ENCODE peak calls at places on chromosomes 5 and 9, in seven cellular contexts. Y is fibroblast of lung, T is dorsolateral prefrontal cortex, Z is astrocyte of the spinal cord, P is pancreas, E is AG09309, Q is H1. M is an unnamed sample.

GRCh38 chr5:20088361-20088760 is 100.4 kb upstream of the CDH18 start:
- DNase-seq in Y (peak), T (no peak), Z (no peak), P (no peak), E (no peak), Q (no peak), M (no peak)

GRCh38 chr5:160064979-160065619 is 54.2 kb downstream of the PWWP2A start:
- DNase-seq in Y (no peak), T (no peak), Z (no peak), P (peak), E (no peak), Q (no peak), M (no peak)

GRCh38 chr9:120712539-120713031 is 1.7 kb downstream of the MEGF9 start:
- DNase-seq in Y (no peak), T (no peak), Z (no peak), P (no peak), E (no peak), Q (no peak), M (no peak)

GRCh38 chr5:92659246-92659645 is 921.8 kb downstream of the NR2F1-AS1 start:
- DNase-seq in Y (no peak), T (no peak), Z (peak), P (no peak), E (no peak), Q (no peak), M (no peak)

GRCh38 chr5:56909294-56910122 is at the start of gene SETD9:
- DNase-seq in Y (peak), T (peak), Z (peak), P (peak), E (peak), Q (peak), M (peak)

GRCh38 chr5:58380655-58381054 is 79.2 kb downstream of the PLK2 start:
- DNase-seq in Y (no peak), T (no peak), Z (no peak), P (no peak), E (no peak), Q (no peak), M (no peak)

GRCh38 chr5:115450741-115451140 is 93.8 kb downstream of the FEM1C start:
- DNase-seq in Y (peak), T (no peak), Z (peak), P (no peak), E (peak), Q (no peak), M (peak)

GRCh38 chr5:93582677-93583524 is at the start of gene NR2F1:
- DNase-seq in Y (peak), T (no peak), Z (peak), P (peak), E (peak), Q (peak), M (peak)

GRCh38 chr9:131969469-131969989 is 110.1 kb downstream of the MED27 start:
- DNase-seq in Y (no peak), T (no peak), Z (no peak), P (no peak), E (no peak), Q (no peak), M (no peak)

GRCh38 chr5:21774791-21775190 is 1078.4 kb downstream of the CDH12 start:
- DNase-seq in Y (peak), T (no peak), Z (peak), P (no peak), E (no peak), Q (no peak), M (no peak)

GRCh38 chr9:99377790-99378775 is 156.0 kb downstream of the SEC61B start:
- DNase-seq in Y (peak), T (no peak), Z (peak), P (no peak), E (no peak), Q (no peak), M (no peak)

GRCh38 chr5:118554241-118554640 is 434.1 kb downstream of the DTWD2 start:
- DNase-seq in Y (no peak), T (no peak), Z (no peak), P (no peak), E (no peak), Q (no peak), M (no peak)

GRCh38 chr5:141155540-141156374 is 5.9 kb downstream of the PCDHB6 start:
- DNase-seq in Y (no peak), T (no peak), Z (no peak), P (no peak), E (no peak), Q (peak), M (no peak)

GRCh38 chr9:70049672-70050271 is 6.1 kb downstream of the MAMDC2 start:
- DNase-seq in Y (peak), T (no peak), Z (no peak), P (peak), E (no peak), Q (peak), M (peak)

GRCh38 chr9:69946800-69947437 is 96.7 kb upstream of the MAMDC2 start:
- DNase-seq in Y (peak), T (no peak), Z (peak), P (no peak), E (peak), Q (no peak), M (peak)

GRCh38 chr9:113056191-113057106 is at the start of gene ZFP37:
- DNase-seq in Y (peak), T (peak), Z (peak), P (peak), E (peak), Q (peak), M (peak)

GRCh38 chr5:6962256-6962655 is 249.0 kb downstream of the TENT4A start:
- DNase-seq in Y (no peak), T (no peak), Z (no peak), P (no peak), E (no peak), Q (no peak), M (no peak)

GRCh38 chr9:123420560-123421210 is 64.7 kb downstream of the CRB2 start:
- DNase-seq in Y (no peak), T (peak), Z (no peak), P (no peak), E (no peak), Q (no peak), M (no peak)

GRCh38 chr9:130185494-130186005 is 13.3 kb downstream of the NCS1 start:
- DNase-seq in Y (peak), T (no peak), Z (peak), P (no peak), E (no peak), Q (no peak), M (peak)

GRCh38 chr5:24635217-24635616 is 9.6 kb downstream of the CDH10 start:
- DNase-seq in Y (no peak), T (no peak), Z (no peak), P (no peak), E (no peak), Q (no peak), M (no peak)

GRCh38 chr5:54013556-54014157 is 296.7 kb downstream of the ARL15 start:
- DNase-seq in Y (peak), T (no peak), Z (peak), P (no peak), E (peak), Q (no peak), M (peak)

GRCh38 chr5:3931976-3932375 is 336.3 kb downstream of the IRX1 start:
- DNase-seq in Y (no peak), T (no peak), Z (no peak), P (no peak), E (no peak), Q (no peak), M (no peak)

GRCh38 chr5:131250749-131251148 is 13.1 kb upstream of the CDC42SE2 start:
- DNase-seq in Y (no peak), T (no peak), Z (no peak), P (no peak), E (no peak), Q (no peak), M (no peak)

GRCh38 chr5:72141440-72142271 is 34.4 kb downstream of the MAP1B start:
- DNase-seq in Y (peak), T (no peak), Z (peak), P (no peak), E (peak), Q (no peak), M (peak)

GRCh38 chr5:158100373-158100902 is 241.5 kb upstream of the CLINT1 start:
- DNase-seq in Y (no peak), T (no peak), Z (no peak), P (no peak), E (no peak), Q (no peak), M (no peak)

GRCh38 chr9:14211564-14211963 is 102.4 kb downstream of the NFIB start:
- DNase-seq in Y (no peak), T (no peak), Z (no peak), P (no peak), E (no peak), Q (no peak), M (no peak)

GRCh38 chr9:117413346-117414219 is 1.3 kb downstream of the ASTN2 start:
- DNase-seq in Y (no peak), T (peak), Z (no peak), P (no peak), E (no peak), Q (peak), M (no peak)

GRCh38 chr5:40391642-40392041 is 288.1 kb upstream of the PTGER4 start:
- DNase-seq in Y (no peak), T (no peak), Z (no peak), P (no peak), E (no peak), Q (no peak), M (peak)

GRCh38 chr5:14489643-14490042 is 91.9 kb upstream of the OTULINL start:
- DNase-seq in Y (peak), T (no peak), Z (no peak), P (no peak), E (no peak), Q (no peak), M (no peak)

GRCh38 chr5:137400571-137400970 is 98.6 kb downstream of the SPOCK1 start:
- DNase-seq in Y (no peak), T (no peak), Z (no peak), P (no peak), E (no peak), Q (no peak), M (no peak)

GRCh38 chr9:3646226-3646625 is 120.4 kb upstream of the RFX3 start:
- DNase-seq in Y (no peak), T (no peak), Z (no peak), P (no peak), E (no peak), Q (no peak), M (peak)

GRCh38 chr9:26809795-26810194 is 82.8 kb downstream of the CAAP1 start:
- DNase-seq in Y (peak), T (no peak), Z (peak), P (no peak), E (peak), Q (no peak), M (peak)

GRCh38 chr5:73306741-73307275 is 133.8 kb downstream of the TMEM174 start:
- DNase-seq in Y (no peak), T (no peak), Z (no peak), P (no peak), E (no peak), Q (no peak), M (no peak)

GRCh38 chr5:150513375-150514309 is 5.7 kb downstream of the NDST1 start:
- DNase-seq in Y (peak), T (no peak), Z (peak), P (no peak), E (no peak), Q (no peak), M (no peak)
- TF ChIP-seq CTCF in Y (no peak), T (no peak), Z (peak), P (no peak), E (peak), Q (no peak), M (peak)

DNA sequence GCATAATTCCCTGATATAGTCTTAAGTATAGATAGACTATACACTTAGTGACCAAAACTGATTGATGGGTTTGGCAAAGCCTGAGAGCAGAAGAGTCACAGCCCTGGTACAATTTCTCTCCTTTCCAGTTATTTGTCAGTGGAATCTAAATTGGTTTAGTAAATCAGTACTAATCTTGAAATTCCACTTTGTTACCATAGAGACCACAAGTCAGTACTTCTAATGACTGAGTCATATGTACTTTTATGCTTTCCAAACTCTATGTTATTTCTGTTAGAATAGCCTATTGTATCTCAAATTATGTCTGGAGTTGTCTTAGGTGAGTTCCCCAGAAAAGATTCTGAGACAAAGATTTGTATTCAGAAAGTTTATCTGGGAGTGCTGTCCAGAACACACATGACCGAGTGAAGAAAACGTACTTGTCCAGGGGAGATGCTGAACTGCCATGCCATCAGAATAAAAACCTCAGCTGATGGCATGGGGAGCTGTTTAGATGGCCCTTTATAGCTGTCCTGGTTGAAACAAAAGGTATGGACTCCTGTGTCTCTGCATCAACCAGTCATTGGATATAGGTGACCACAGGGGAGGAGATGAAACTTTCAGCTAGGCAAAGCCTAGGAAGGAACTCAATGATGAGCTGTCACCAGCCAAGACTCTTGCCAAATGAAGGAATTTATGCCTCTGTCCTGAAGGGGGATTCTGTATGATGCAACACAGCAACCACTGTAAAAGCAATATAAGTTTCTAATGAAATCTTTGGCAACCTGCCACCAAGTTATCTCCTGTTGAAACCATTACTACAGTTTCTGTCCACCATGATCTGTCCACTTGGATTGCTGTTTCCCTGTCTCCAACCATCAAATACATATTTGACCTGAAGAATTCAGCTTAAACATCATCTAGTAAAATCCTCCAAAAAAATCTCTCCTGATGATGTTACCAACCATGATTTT is 18.0 kb upstream of the SMC2 start:
- DNase-seq in Y (peak), T (no peak), Z (peak), P (no peak), E (peak), Q (no peak), M (peak)
- H3K4me3 ChIP-seq in Y (no peak), T (no peak), Z (no peak), P (no peak), E (no peak), Q (no peak), M (no peak)

GRCh38 chr5:165877475-165877874 is 2372.1 kb downstream of the MAT2B start:
- DNase-seq in Y (no peak), T (no peak), Z (no peak), P (no peak), E (no peak), Q (no peak), M (no peak)

GRCh38 chr5:165887147-165887546 is 2381.7 kb downstream of the MAT2B start:
- DNase-seq in Y (no peak), T (no peak), Z (no peak), P (no peak), E (no peak), Q (no peak), M (no peak)

GRCh38 chr5:165876538-165876937 is 2371.1 kb downstream of the MAT2B start:
- DNase-seq in Y (no peak), T (no peak), Z (no peak), P (no peak), E (no peak), Q (no peak), M (no peak)

GRCh38 chr5:165882099-165882498 is 2376.7 kb downstream of the MAT2B start:
- DNase-seq in Y (no peak), T (no peak), Z (no peak), P (no peak), E (no peak), Q (no peak), M (no peak)

GRCh38 chr5:165881259-165881658 is 2375.8 kb downstream of the MAT2B start:
- DNase-seq in Y (no peak), T (no peak), Z (no peak), P (no peak), E (no peak), Q (no peak), M (no peak)
- TF ChIP-seq CTCF in Y (no peak), T (no peak), Z (no peak), P (no peak), E (no peak), Q (no peak), M (no peak)

GRCh38 chr5:172188893-172189692 is 1.1 kb upstream of the STK10 start:
- DNase-seq in Y (no peak), T (no peak), Z (peak), P (no peak), E (no peak), Q (peak), M (no peak)
- H3K4me3 ChIP-seq in Y (peak), T (peak), Z (peak), P (peak), E (no peak), Q (peak), M (peak)

GRCh38 chr5:142626056-142626455 is 59.8 kb downstream of the FGF1 start:
- DNase-seq in Y (no peak), T (no peak), Z (no peak), P (no peak), E (no peak), Q (no peak), M (no peak)

GRCh38 chr5:142630927-142631539 is 54.9 kb downstream of the FGF1 start:
- DNase-seq in Y (no peak), T (no peak), Z (no peak), P (no peak), E (no peak), Q (no peak), M (no peak)

GRCh38 chr5:142627371-142628217 is 58.3 kb downstream of the FGF1 start:
- DNase-seq in Y (no peak), T (no peak), Z (no peak), P (no peak), E (no peak), Q (no peak), M (no peak)
- TF ChIP-seq CTCF in Y (no peak), T (no peak), Z (no peak), P (no peak), E (no peak), Q (no peak), M (no peak)

DNA sequence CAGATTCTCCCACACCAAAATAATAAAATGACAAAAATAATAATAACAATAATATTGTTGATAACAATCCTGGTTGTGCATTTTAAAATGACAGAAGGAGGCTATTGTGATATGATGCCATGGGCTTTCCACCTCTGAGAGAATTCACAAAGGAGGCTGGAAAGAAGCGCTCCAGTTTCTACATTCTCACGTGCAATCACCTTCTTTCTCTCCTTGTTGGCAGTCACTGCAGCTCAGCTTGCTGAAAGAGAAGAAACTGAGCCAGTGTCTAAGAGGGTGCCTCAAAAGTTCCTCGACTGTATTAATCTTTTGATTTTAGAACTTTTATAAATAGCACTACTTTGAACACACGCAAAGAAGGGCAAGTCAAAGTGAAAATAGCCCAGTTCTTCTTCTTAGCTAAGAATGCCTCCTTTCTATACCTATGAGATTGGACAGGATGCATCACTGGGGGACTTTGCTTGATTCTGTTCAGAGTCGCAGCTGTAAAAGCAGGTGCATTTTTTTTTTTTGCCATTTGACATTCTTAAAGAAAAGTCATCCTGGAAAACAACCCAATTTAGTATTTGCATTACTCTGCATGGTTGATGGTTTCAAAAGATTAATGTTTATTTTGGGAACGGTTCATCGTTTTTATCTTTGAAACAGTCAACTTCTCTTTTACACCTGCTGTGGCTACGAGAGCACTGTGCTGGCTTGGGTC is 12.4 kb upstream of the SUB1 start:
- DNase-seq in Y (no peak), T (no peak), Z (no peak), P (no peak), E (no peak), Q (no peak), M (no peak)
- H3K4me3 ChIP-seq in Y (no peak), T (no peak), Z (no peak), P (no peak), E (no peak), Q (no peak), M (no peak)

DNA sequence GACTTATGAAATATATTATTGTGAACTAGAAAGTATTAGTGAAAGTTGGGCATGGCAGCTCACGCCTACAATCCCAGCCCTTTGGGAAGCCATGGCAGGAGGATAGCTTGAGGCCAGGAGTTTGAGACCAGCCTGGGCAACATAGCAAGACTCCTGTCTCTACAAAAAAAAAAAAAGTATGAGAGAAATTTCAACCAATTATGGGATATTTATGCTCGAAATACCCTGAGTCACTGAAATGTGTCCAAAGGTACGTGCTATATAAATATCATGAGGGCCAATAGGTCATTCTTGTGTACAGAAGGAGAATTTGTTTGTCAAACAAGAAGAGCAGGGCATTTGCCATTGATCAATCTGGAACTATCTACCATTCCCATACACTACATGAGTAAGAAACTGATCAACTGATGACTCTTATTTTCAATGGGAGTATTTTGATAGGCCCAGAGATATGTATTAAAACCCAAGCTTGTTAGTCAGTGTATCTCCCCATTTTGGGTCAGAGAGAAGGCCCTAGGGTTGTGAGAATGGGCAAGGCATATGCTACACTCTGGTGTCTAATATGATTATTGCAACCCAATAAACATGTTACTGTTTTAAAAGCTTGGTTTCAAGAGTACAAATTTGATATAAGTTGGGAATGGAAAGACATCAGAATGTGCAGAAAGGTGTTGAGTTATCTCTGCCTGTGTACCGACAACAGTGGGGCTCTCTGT is 21.7 kb upstream of the HOMER1 start:
- DNase-seq in Y (no peak), T (no peak), Z (no peak), P (no peak), E (no peak), Q (no peak), M (peak)
- TF ChIP-seq CTCF in Y (peak), T (no peak), Z (no peak), P (no peak), E (no peak), Q (no peak), M (peak)

DNA sequence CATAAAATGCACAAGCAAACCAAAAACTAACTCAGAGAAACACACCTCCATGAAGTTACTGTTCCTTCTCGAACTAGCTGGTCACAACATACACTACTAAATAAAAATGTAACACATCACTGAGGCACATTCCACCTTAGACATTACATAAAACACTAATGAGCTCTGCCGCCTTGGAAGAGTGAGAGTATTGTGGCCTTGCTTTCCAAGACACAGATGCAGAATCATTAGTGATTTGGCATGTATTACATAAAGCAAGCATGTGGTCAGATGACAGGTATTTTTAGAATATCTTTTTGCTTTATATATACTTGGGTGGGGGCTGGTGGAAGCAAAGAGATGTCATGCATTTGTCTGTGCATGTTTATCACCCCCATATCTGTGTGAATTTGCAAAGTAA is 213.7 kb downstream of the MEF2C start:
- DNase-seq in Y (no peak), T (no peak), Z (peak), P (no peak), E (no peak), Q (no peak), M (no peak)
- H3K4me3 ChIP-seq in Y (no peak), T (peak), Z (no peak), P (no peak), E (no peak), Q (no peak), M (no peak)

GRCh38 chr9:93827545-93828330 is 127.4 kb downstream of the BARX1 start:
- DNase-seq in Y (peak), T (peak), Z (peak), P (peak), E (peak), Q (peak), M (peak)
- TF ChIP-seq CTCF in Y (peak), T (peak), Z (peak), P (peak), E (peak), Q (no peak), M (peak)